ENCODE peak calls at places on chromosomes 3 and 15, in six cellular contexts. N, U, A, C, O and B are unnamed samples.

GRCh38 chr15:33022629-33023028 is 171.9 kb downstream of the FMN1 start:
- DNase-seq in N (peak), U (peak), A (peak), C (no peak), O (no peak), B (peak)

GRCh38 chr15:99384992-99385669 is 133.8 kb downstream of the LRRC28 start:
- DNase-seq in N (no peak), U (no peak), A (no peak), C (no peak), O (no peak), B (peak)

GRCh38 chr3:14158370-14158769 is 20.0 kb downstream of the XPC start:
- DNase-seq in N (no peak), U (no peak), A (no peak), C (no peak), O (no peak), B (no peak)

GRCh38 chr3:29635888-29636287 is 355.0 kb downstream of the RBMS3 start:
- DNase-seq in N (no peak), U (peak), A (peak), C (no peak), O (no peak), B (no peak)

GRCh38 chr3:165749241-165749640 is 88.0 kb downstream of the BCHE start:
- DNase-seq in N (no peak), U (no peak), A (no peak), C (no peak), O (no peak), B (no peak)

GRCh38 chr3:12681586-12682371 is 17.9 kb upstream of the RAF1 start:
- DNase-seq in N (no peak), U (peak), A (peak), C (no peak), O (no peak), B (no peak)

GRCh38 chr3:117708601-117709000 is 999.0 kb downstream of the TUSC7 start:
- DNase-seq in N (no peak), U (no peak), A (peak), C (no peak), O (no peak), B (no peak)

GRCh38 chr3:63993653-63994079 is 29.6 kb downstream of the PSMD6 start:
- DNase-seq in N (peak), U (peak), A (peak), C (peak), O (peak), B (peak)

GRCh38 chr3:71547254-71548198 is 36.0 kb downstream of the FOXP1 start:
- DNase-seq in N (no peak), U (peak), A (no peak), C (no peak), O (no peak), B (no peak)

DNA sequence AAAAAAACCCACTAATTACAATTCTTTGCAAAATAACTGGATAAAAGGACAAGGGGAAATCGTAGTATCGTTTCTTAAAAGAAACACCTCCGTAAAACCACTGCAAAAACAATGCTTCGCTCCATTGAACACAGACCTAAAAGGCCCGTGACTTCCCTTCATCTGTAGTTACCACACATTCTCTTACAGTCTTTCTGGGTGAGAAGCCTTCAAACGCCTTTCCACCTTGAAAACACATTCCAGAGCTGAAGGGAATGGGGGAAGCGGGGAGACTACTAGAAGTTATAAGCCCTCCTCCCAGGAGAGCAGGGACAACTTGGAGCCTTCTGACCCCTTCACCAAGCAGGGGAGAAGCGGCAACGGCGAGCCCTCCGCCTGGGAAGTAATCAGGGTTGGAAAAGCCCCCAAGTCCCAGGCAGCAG is 544 bp downstream of the SECISBP2L start:
- DNase-seq in N (no peak), U (peak), A (peak), C (no peak), O (no peak), B (peak)
- H3K18ac ChIP-seq in N (no peak), U (peak), A (peak), C (peak), O (no peak), B (peak)

GRCh38 chr3:185498503-185499396 is at the start of gene TMEM41A:
- DNase-seq in N (peak), U (peak), A (peak), C (peak), O (peak), B (peak)
- H2BK120ac ChIP-seq in N (no peak), U (no peak), A (peak), C (peak), O (no peak), B (no peak)

DNA sequence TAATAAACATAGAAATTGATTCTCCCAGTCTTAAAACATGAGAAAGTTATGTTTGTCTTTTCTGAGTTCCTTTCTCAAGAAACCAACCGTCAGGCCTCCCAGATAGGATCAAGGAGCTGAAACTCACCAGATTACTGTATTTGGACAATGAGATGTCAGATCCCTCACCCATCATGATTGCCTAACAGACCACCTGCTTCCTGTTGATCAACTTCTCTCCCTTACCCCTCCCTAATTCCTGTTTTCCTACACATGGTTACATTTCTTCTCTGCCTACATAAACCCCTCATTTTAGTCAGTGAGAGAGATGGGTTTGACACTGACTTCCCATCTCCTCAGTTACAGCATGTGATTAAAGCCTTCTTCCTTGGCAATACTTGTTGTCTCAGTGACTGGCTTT is 917.5 kb downstream of the FHIT start:
- DNase-seq in N (no peak), U (no peak), A (no peak), C (no peak), O (no peak), B (no peak)
- H3K9ac ChIP-seq in N (no peak), U (no peak), A (no peak), C (no peak), O (no peak), B (no peak)

GRCh38 chr15:89999676-90000174 is 1.4 kb upstream of the ZNF710 start:
- DNase-seq in N (peak), U (peak), A (peak), C (peak), O (no peak), B (peak)
- H3K18ac ChIP-seq in N (no peak), U (peak), A (no peak), C (peak), O (peak), B (peak)

DNA sequence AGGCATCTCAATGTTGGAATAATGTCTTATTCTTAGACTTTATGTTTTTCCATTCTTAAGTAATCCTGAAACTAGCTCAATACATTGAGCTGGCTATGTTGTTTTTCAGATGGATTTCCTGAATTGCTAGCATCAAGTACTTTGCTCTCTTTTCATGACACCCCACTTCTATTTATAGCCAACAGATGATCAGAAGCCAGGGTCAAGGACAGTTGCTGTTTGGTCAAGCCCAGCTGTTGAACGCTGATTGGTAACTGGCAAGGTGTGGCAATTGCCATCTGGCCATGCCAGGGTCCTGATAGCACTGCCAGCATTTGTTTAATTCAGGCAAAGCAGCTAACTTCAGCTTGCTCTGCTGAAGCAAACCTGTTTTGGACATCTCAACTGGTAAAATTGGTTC is 46.2 kb upstream of the PLCL2 start:
- DNase-seq in N (no peak), U (no peak), A (no peak), C (no peak), O (no peak), B (no peak)
- H2BK120ac ChIP-seq in N (no peak), U (no peak), A (no peak), C (no peak), O (no peak), B (no peak)